ENCODE peak calls at places on chromosome 18, in four cellular contexts. One of them, this sample, is unnamed. For H3K4me1, the result is how much of the 10 kb centered on the place peaks cover.

GRCh38 chr18:74097803-74098202 is 49.8 kb downstream of the FBXO15 start:
- DNase-seq in small intestine: no peak
- DNase-seq in heart right ventricle: no peak
- DNase-seq in ascending aorta: no peak
- DNase-seq in this sample: no peak

GRCh38 chr18:2971741-2972552 is 41.0 kb downstream of the LPIN2 start:
- DNase-seq in small intestine: peak
- DNase-seq in heart right ventricle: peak
- DNase-seq in ascending aorta: peak
- DNase-seq in this sample: no peak

GRCh38 chr18:48917579-48918101 is 33.1 kb downstream of the SMAD7 start:
- DNase-seq in small intestine: no peak
- DNase-seq in heart right ventricle: no peak
- DNase-seq in ascending aorta: no peak
- DNase-seq in this sample: no peak

GRCh38 chr18:37913051-37913450 is 347.5 kb upstream of the CELF4 start:
- DNase-seq in small intestine: no peak
- DNase-seq in heart right ventricle: no peak
- DNase-seq in ascending aorta: no peak
- DNase-seq in this sample: no peak

GRCh38 chr18:38368886-38369285 is 803.3 kb upstream of the CELF4 start:
- DNase-seq in small intestine: no peak
- DNase-seq in heart right ventricle: no peak
- DNase-seq in ascending aorta: no peak
- DNase-seq in this sample: no peak

GRCh38 chr18:2706903-2707302 is 51.4 kb downstream of the SMCHD1 start:
- DNase-seq in small intestine: no peak
- DNase-seq in heart right ventricle: no peak
- DNase-seq in ascending aorta: no peak
- DNase-seq in this sample: peak

GRCh38 chr18:49273201-49273880 is 187.1 kb downstream of the DYM start:
- DNase-seq in small intestine: no peak
- DNase-seq in heart right ventricle: no peak
- DNase-seq in ascending aorta: no peak
- DNase-seq in this sample: no peak

GRCh38 chr18:2223859-2224258 is 347.4 kb downstream of the METTL4 start:
- DNase-seq in small intestine: peak
- DNase-seq in heart right ventricle: no peak
- DNase-seq in ascending aorta: no peak
- DNase-seq in this sample: peak

GRCh38 chr18:45255142-45255890 is 360.0 kb upstream of the SLC14A2 start:
- DNase-seq in small intestine: no peak
- DNase-seq in heart right ventricle: no peak
- DNase-seq in ascending aorta: no peak
- DNase-seq in this sample: peak

GRCh38 chr18:3454365-3455089 is 4.6 kb downstream of the TGIF1 start:
- DNase-seq in small intestine: peak
- DNase-seq in heart right ventricle: no peak
- DNase-seq in ascending aorta: no peak
- DNase-seq in this sample: peak

GRCh38 chr18:3485153-3486149 is 35.5 kb downstream of the TGIF1 start:
- DNase-seq in small intestine: no peak
- DNase-seq in heart right ventricle: no peak
- DNase-seq in ascending aorta: no peak
- DNase-seq in this sample: no peak

GRCh38 chr18:10927290-10927979 is 221.9 kb downstream of the PIEZO2 start:
- DNase-seq in small intestine: no peak
- DNase-seq in heart right ventricle: no peak
- DNase-seq in ascending aorta: no peak
- DNase-seq in this sample: no peak

GRCh38 chr18:30682667-30683066 is 359.9 kb downstream of the DSC3 start:
- DNase-seq in small intestine: no peak
- DNase-seq in heart right ventricle: no peak
- DNase-seq in ascending aorta: no peak
- DNase-seq in this sample: no peak

GRCh38 chr18:46596119-46596518 is 60.9 kb downstream of the LOXHD1 start:
- DNase-seq in small intestine: no peak
- DNase-seq in heart right ventricle: no peak
- DNase-seq in ascending aorta: no peak
- DNase-seq in this sample: no peak

GRCh38 chr18:51212606-51213005 is 15.1 kb upstream of the MEX3C start:
- DNase-seq in small intestine: no peak
- DNase-seq in heart right ventricle: no peak
- DNase-seq in ascending aorta: no peak
- DNase-seq in this sample: no peak

DNA sequence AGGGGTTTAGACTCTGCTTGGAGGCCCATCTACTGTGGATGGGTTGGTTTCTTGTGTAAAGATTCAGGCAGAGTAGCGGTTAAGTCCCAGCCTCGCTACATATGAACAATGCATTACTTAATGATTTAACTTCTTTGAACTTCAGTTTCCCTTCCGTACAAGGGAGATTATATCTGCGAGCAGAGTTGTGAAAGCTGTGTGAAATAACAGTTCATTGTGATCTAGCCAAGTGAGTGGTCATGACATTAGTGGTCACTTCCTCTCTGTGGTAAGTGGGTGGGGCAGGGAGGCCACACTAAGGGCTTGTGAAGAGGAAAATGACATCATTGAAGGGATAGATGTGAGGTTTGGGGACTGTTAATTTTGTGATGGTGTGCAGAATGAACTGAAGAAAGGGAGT is 14.1 kb upstream of the MEX3C start:
- DNase-seq in small intestine: peak
- DNase-seq in heart right ventricle: peak
- DNase-seq in ascending aorta: no peak
- DNase-seq in this sample: no peak
- H3K4me1 ChIP-seq in small intestine: under half
- H3K4me1 ChIP-seq in heart right ventricle: under half
- H3K4me1 ChIP-seq in ascending aorta: under half
- H3K4me1 ChIP-seq in this sample: under half

GRCh38 chr18:32362484-32362883 is 108.2 kb downstream of the GAREM1 start:
- DNase-seq in small intestine: no peak
- DNase-seq in heart right ventricle: no peak
- DNase-seq in ascending aorta: no peak
- DNase-seq in this sample: no peak

GRCh38 chr18:32360682-32361345 is 109.9 kb downstream of the GAREM1 start:
- DNase-seq in small intestine: no peak
- DNase-seq in heart right ventricle: no peak
- DNase-seq in ascending aorta: no peak
- DNase-seq in this sample: no peak

GRCh38 chr18:32358075-32358474 is 112.6 kb downstream of the GAREM1 start:
- DNase-seq in small intestine: no peak
- DNase-seq in heart right ventricle: no peak
- DNase-seq in ascending aorta: no peak
- DNase-seq in this sample: peak

GRCh38 chr18:32355896-32356295 is 114.8 kb downstream of the GAREM1 start:
- DNase-seq in small intestine: no peak
- DNase-seq in heart right ventricle: no peak
- DNase-seq in ascending aorta: no peak
- DNase-seq in this sample: no peak

GRCh38 chr18:32358529-32358928 is 112.2 kb downstream of the GAREM1 start:
- DNase-seq in small intestine: no peak
- DNase-seq in heart right ventricle: no peak
- DNase-seq in ascending aorta: no peak
- DNase-seq in this sample: no peak
- H3K4me1 ChIP-seq in small intestine: under half
- H3K4me1 ChIP-seq in heart right ventricle: under half
- H3K4me1 ChIP-seq in ascending aorta: under half
- H3K4me1 ChIP-seq in this sample: under half

GRCh38 chr18:26549486-26550435 is 1.4 kb upstream of the KCTD1 start:
- DNase-seq in small intestine: peak
- DNase-seq in heart right ventricle: peak
- DNase-seq in ascending aorta: no peak
- DNase-seq in this sample: peak
- H3K4me1 ChIP-seq in small intestine: under half
- H3K4me1 ChIP-seq in heart right ventricle: under half
- H3K4me1 ChIP-seq in ascending aorta: under half
- H3K4me1 ChIP-seq in this sample: half or more

GRCh38 chr18:62331581-62332436 is 6.7 kb downstream of the TNFRSF11A start:
- DNase-seq in small intestine: no peak
- DNase-seq in heart right ventricle: peak
- DNase-seq in ascending aorta: no peak
- DNase-seq in this sample: no peak
- H3K4me1 ChIP-seq in small intestine: under half
- H3K4me1 ChIP-seq in heart right ventricle: under half
- H3K4me1 ChIP-seq in ascending aorta: under half
- H3K4me1 ChIP-seq in this sample: under half

GRCh38 chr18:32276256-32276655 is 86.4 kb downstream of the MEP1B start:
- DNase-seq in small intestine: peak
- DNase-seq in heart right ventricle: no peak
- DNase-seq in ascending aorta: no peak
- DNase-seq in this sample: no peak
- H3K4me1 ChIP-seq in small intestine: under half
- H3K4me1 ChIP-seq in heart right ventricle: under half
- H3K4me1 ChIP-seq in ascending aorta: under half
- H3K4me1 ChIP-seq in this sample: under half

DNA sequence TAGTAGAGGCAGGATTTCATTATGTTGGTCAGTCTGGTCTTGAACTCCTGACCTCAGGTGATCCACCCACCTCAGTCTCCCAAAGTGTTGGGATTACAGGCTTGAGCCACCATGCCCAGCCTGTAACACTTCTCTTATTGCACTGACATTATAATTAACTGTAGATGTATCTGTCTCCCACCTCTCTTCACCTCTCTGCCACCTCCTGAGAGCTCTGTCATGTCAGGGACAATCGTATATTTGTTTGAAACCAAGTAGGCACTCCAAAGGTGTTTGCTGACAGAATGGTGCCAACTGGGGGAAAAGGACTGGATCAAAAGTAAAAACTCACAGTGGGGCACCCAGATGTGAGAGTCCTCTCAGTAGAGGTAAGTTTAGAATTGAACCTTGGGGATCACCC is 17.3 kb upstream of the ME2 start:
- DNase-seq in small intestine: no peak
- DNase-seq in heart right ventricle: no peak
- DNase-seq in ascending aorta: no peak
- DNase-seq in this sample: no peak
- H3K4me1 ChIP-seq in small intestine: under half
- H3K4me1 ChIP-seq in heart right ventricle: under half
- H3K4me1 ChIP-seq in ascending aorta: under half
- H3K4me1 ChIP-seq in this sample: under half

GRCh38 chr18:8798996-8799395 is 93.6 kb downstream of the MTCL1 start:
- DNase-seq in small intestine: peak
- DNase-seq in heart right ventricle: peak
- DNase-seq in ascending aorta: no peak
- DNase-seq in this sample: no peak
- H3K4me1 ChIP-seq in small intestine: under half
- H3K4me1 ChIP-seq in heart right ventricle: under half
- H3K4me1 ChIP-seq in ascending aorta: under half
- H3K4me1 ChIP-seq in this sample: under half

GRCh38 chr18:44061438-44061837 is 619.2 kb upstream of the SETBP1 start:
- DNase-seq in small intestine: no peak
- DNase-seq in heart right ventricle: no peak
- DNase-seq in ascending aorta: no peak
- DNase-seq in this sample: no peak

GRCh38 chr18:44062345-44062744 is 618.3 kb upstream of the SETBP1 start:
- DNase-seq in small intestine: no peak
- DNase-seq in heart right ventricle: no peak
- DNase-seq in ascending aorta: no peak
- DNase-seq in this sample: no peak

GRCh38 chr18:44054514-44054913 is 626.2 kb upstream of the SETBP1 start:
- DNase-seq in small intestine: no peak
- DNase-seq in heart right ventricle: no peak
- DNase-seq in ascending aorta: no peak
- DNase-seq in this sample: no peak

DNA sequence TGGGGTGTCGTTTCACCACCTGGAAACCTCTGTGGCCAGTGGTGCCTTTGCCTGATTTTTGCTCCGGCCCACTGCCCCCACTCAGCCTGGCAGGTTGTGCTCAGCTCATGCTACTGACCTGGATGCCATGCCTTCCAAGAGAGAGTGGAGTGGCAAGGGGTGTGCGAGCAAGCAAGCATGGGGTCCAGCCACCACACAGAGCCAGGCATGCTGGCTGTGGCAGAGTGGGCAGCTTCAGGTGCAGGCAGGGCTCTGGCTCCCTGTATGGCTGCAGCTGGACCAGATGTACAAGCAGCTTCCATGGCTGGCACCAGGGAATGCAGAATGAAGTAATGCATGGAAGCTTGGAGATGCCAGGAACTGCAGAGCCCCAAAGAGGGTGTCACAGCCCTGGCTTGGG is 620.5 kb upstream of the SETBP1 start:
- DNase-seq in small intestine: no peak
- DNase-seq in heart right ventricle: no peak
- DNase-seq in ascending aorta: no peak
- DNase-seq in this sample: no peak
- H3K4me1 ChIP-seq in small intestine: under half
- H3K4me1 ChIP-seq in heart right ventricle: under half
- H3K4me1 ChIP-seq in ascending aorta: under half
- H3K4me1 ChIP-seq in this sample: under half

DNA sequence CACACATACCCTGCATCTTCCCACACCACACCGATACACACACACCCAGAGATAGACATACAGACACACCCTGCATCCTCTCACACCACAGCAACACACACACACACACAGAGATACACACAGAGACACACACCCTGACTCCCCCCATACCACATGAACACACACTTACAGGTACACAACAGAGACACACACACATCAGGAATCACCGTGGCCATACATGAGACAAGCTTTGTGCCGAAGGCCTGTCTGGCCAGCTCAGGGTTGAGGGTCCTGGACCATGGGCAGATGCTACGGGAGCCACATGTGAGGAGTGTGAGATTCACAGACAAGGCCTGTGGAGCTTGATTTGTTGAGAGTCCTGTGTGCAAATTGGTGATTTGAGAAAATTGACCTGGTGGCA is 15.6 kb downstream of the IMPA2 start:
- DNase-seq in small intestine: no peak
- DNase-seq in heart right ventricle: no peak
- DNase-seq in ascending aorta: no peak
- DNase-seq in this sample: no peak
- H3K4me1 ChIP-seq in small intestine: under half
- H3K4me1 ChIP-seq in heart right ventricle: under half
- H3K4me1 ChIP-seq in ascending aorta: under half
- H3K4me1 ChIP-seq in this sample: under half

This sample was measured in neural progenitor cell.